ENCODE peak calls at places on chromosomes 3 and 15, in four cellular contexts. I is fibroblast of the aortic adventitia; A is cardiac fibroblast; D is effector memory CD4-positive, alpha-beta T cell. K is an unnamed sample.

GRCh38 chr15:42921049-42921731 is 612 bp upstream of the TTBK2 start:
- DNase-seq in A (peak; percentile 33), D (peak; percentile 12), I (peak; percentile 25), K (peak; percentile 41)

GRCh38 chr3:69294014-69294771 is 91.7 kb downstream of the FRMD4B start:
- DNase-seq in D (no peak), A (peak; percentile 61), I (peak; percentile 54), K (peak; percentile 70)

GRCh38 chr15:99009741-99010370 is 2.3 kb upstream of the PGPEP1L start:
- DNase-seq in I (no peak), A (no peak), D (no peak), K (peak; percentile 17)

GRCh38 chr3:45952456-45952855 is 9.2 kb downstream of the CXCR6 start:
- DNase-seq in I (no peak), D (no peak), A (no peak), K (no peak)

GRCh38 chr3:86563358-86563970 is 427.5 kb downstream of the VGLL3 start:
- DNase-seq in A (peak; percentile 62), D (no peak), I (peak; percentile 51), K (peak; percentile 68)

GRCh38 chr3:65582012-65582717 is 456.6 kb downstream of the MAGI1 start:
- DNase-seq in I (no peak), A (no peak), D (no peak), K (no peak)

GRCh38 chr15:42348083-42348482 is 11.2 kb upstream of the CAPN3 start:
- DNase-seq in I (peak; percentile 64), A (peak; percentile 88), D (no peak), K (peak; percentile 30)

GRCh38 chr3:30347679-30348216 is 258.7 kb upstream of the TGFBR2 start:
- DNase-seq in I (peak; percentile 90), D (no peak), A (peak; percentile 98), K (peak; percentile 65)

GRCh38 chr3:145865329-145865904 is 295.6 kb downstream of the PLOD2 start:
- DNase-seq in I (peak; percentile 13), D (no peak), A (no peak), K (no peak)

GRCh38 chr15:90421527-90421926 is 33.5 kb downstream of the IQGAP1 start:
- DNase-seq in D (no peak), A (no peak), I (no peak), K (peak; percentile 44)

GRCh38 chr3:190811775-190812480 is 50.6 kb downstream of the GMNC start:
- DNase-seq in D (no peak), A (peak; percentile 83), I (peak; percentile 76), K (peak; percentile 77)

GRCh38 chr15:77087213-77087612 is 16.3 kb upstream of the TSPAN3 start:
- DNase-seq in A (no peak), I (no peak), D (no peak), K (no peak)

GRCh38 chr15:60585743-60586708 is 107.1 kb upstream of the ICE2 start:
- DNase-seq in I (peak; percentile 82), D (peak; percentile 60), A (peak; percentile 87), K (peak; percentile 85)

GRCh38 chr15:60584355-60585023 is 105.5 kb upstream of the ICE2 start:
- DNase-seq in I (no peak), A (peak; percentile 39), D (no peak), K (no peak)

GRCh38 chr15:60583194-60583593 is 104.3 kb upstream of the ICE2 start:
- DNase-seq in D (no peak), I (no peak), A (no peak), K (no peak)

GRCh38 chr15:60582370-60583036 is 103.6 kb upstream of the ICE2 start:
- DNase-seq in I (peak; percentile 28), A (peak; percentile 72), D (peak; percentile 54), K (peak; percentile 78)

GRCh38 chr15:60583946-60584345 is 105.0 kb upstream of the ICE2 start:
- DNase-seq in I (no peak), D (no peak), A (no peak), K (no peak)
- H3K4me3 ChIP-seq in I (no peak overlapping the region), D (no peak overlapping the region), A (no peak overlapping the region), K (no peak overlapping the region)

GRCh38 chr15:91795281-91795680 is 58.2 kb upstream of the SLCO3A1 start:
- DNase-seq in I (no peak), D (no peak), A (no peak), K (no peak)
- H3K4me3 ChIP-seq in I (no peak overlapping the region), D (no peak overlapping the region), A (no peak overlapping the region), K (no peak overlapping the region)

DNA sequence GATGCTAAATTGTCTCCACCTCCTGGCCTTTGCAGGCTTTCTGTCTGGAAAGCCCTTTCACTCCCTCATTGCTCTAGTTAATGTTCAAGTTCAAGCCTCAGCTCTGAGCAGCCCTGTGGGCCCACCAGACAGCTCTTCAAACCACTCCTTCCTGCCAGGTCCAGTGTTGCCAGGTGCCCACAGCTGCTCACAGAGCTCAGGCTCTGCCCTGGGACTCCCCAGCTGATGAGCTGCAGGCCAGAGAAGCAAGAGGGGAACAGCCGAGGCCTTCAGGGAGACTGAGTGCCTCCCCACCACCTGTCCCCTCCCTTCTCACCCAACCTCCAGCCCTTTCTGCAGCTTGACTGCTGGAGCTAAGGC is 1.3 kb upstream of the ZBTB47 start:
- DNase-seq in I (no peak), D (no peak), A (no peak), K (no peak)
- H3K4me3 ChIP-seq in I (peak overlapping the region; percentile 87), D (no peak overlapping the region), A (peak overlapping the region; percentile 84), K (peak overlapping the region; percentile 83)

DNA sequence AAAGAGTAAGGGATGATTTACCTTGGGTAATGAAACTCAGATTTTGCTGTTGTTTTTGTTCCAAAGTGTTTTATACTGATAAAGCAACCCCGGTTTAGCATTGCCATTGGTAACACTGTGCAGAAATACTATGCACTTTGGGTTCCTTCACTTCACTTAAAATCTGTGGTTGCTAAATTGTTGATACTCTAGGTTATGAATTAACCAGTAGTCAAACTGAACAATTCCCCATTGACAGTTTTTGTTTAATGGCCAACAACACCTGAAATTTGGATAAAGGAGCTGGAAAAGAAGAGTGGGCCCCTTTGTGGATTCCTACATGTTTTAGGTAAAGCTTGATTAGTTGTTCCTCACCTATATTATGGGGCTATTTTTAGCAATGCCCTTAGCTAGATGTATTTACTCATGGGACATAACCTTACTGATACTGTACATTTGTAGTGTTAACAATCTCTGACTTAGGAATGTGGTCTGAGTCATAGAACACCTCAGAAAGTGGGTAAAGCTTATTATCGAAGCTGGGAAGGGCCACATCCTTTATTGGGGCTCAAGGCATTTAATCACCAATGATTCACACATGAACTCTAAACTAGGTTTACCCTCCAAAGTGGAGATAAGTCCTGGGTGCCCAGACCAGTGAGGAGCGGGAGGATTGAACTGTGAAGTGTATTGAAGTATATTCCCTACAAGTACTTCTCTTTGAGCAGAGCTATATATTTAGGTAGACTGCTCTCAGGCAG is 29.5 kb upstream of the THRB start:
- DNase-seq in D (no peak), I (no peak), A (no peak), K (no peak)
- H3K4me3 ChIP-seq in D (no peak overlapping the region), I (no peak overlapping the region), A (no peak overlapping the region), K (no peak overlapping the region)

GRCh38 chr3:11198495-11198894 is 44.2 kb downstream of the HRH1 start:
- DNase-seq in A (no peak), D (no peak), I (no peak), K (no peak)

GRCh38 chr3:11197471-11197870 is 43.2 kb downstream of the HRH1 start:
- DNase-seq in D (no peak), A (no peak), I (peak; percentile 59), K (no peak)

GRCh38 chr3:11195201-11195600 is 40.9 kb downstream of the HRH1 start:
- DNase-seq in A (no peak), I (peak; percentile 42), D (no peak), K (no peak)

GRCh38 chr3:11198070-11198469 is 43.8 kb downstream of the HRH1 start:
- DNase-seq in I (no peak), A (no peak), D (no peak), K (no peak)

DNA sequence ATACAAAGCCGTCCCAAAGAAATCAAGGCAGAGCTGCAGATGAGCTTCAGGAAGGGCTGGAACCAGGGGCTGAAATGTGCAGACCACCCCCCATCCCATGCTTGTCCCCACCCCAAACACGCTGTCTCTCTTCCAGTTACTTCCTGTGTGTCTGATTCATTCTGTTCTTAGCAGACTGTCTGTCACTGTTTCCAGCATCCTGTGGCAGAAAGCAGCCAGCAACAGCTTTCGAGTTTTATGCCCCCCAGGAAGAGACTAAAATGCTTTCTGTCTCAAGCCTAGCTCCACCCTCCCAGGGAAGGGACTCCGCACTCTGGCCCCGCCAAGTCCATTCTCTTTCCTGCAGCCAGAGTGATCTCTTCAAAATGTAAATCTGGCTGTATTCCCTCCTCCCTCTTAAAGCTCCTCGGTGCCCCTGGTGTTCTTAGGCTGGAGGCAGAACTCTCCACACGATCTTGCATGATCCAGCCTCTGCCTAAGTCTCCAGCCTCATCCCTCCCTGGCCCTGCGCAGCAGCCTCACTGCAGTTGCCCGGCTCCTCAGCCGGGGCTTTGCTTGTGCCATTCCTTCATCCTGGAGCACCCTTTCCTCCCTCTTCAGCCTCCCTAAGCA is 41.5 kb downstream of the HRH1 start:
- DNase-seq in A (peak; percentile 78), I (peak; percentile 81), D (no peak), K (peak; percentile 70)
- H3K4me3 ChIP-seq in A (peak overlapping the region; percentile 6), I (peak overlapping the region; percentile 42), D (no peak overlapping the region), K (peak overlapping the region; percentile 14)

DNA sequence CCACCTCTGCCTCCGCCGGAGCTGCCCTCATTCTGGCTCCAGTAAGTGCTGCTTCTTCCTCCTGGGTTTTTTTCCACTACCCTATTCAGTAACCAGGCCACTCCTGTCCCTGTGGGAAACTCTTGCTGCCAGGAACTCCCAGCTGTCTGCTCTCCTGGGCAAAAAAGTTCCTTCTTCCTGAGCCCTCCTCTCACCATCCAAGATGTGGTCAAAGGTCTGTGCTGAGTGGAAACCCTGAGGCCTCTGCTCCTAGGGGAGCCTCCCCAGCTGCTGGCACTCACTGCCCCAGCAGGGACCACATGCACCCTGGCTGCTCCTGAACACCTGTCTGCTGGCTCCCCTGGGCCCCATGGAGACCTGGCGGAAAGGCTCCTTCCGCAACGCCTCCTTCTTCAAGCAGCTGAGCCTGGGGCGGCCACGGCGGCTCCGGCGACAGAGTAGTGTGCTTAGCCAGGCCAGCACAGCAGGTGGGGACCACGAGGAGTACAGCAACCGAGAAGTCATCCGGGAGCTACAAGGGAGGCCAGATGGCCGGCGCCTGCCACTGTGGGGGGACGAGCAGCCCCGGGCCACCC is 454 bp downstream of the C15orf62 start:
- DNase-seq in A (no peak), I (no peak), D (no peak), K (peak; percentile 20)
- H3K4me3 ChIP-seq in A (no peak overlapping the region), I (no peak overlapping the region), D (no peak overlapping the region), K (no peak overlapping the region)

DNA sequence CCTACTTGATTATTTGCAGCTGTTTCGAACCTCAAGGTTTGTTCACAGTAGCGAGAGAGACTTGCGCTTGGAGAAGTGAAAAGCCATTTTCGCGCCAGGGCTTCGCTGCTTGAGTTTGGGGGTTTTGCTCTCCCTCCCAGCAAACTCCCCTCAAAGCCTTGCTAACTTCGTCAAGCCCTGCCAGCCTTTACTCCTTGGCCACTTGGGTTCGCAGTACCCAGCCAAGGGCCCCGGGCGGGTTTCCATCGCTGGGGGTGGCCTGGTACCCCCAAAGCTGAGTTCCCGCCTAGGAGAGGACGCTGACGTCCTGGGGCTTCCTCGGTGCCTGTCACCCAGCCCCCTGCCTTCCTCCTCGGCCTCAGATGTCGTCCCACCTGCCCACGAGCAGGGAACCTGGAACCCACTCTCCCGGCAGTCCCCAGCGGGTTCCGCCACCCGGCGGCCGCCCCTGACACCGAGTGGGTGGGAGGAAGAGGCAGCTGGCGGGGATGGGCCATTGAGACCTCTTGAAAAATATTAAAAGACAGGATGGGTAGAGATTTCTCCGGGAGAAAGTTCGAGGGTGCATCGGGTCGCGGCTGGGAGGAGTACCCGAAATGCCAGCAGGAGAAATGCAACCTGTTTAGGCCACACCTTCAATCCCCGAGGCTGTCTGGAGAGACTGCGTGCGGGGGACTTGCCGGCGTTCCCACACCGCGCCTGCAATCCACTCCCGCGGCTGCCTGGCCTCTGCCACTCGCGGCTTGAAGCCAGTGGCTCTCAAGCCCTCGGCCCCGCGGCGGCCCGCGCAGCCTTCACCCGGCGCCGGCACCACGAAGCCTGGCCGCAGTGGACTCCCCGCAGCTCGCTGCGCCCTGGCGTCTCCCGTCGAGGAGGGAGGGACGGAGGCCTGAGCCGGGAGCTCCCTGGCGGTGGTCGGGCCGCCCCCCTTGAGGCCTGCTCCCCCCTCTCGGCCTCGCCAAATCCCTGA is 8.8 kb upstream of the NR2F2 start:
- DNase-seq in A (peak; percentile 56), I (no peak), D (no peak), K (peak; percentile 69)
- H3K4me3 ChIP-seq in A (peak overlapping the region; percentile 46), I (peak overlapping the region; percentile 37), D (no peak overlapping the region), K (peak overlapping the region; percentile 55)

GRCh38 chr3:109118584-109118983 is 650 bp upstream of the MORC1 start:
- DNase-seq in I (no peak), D (no peak), A (no peak), K (no peak)
- H3K4me3 ChIP-seq in I (no peak overlapping the region), D (no peak overlapping the region), A (no peak overlapping the region), K (no peak overlapping the region)

K was measured in choroid plexus epithelial cell.